ENCODE peak calls at places on chromosome 6, in five cellular contexts. S is HEK293T; M is stimulated activated naive CD8-positive, alpha-beta T cell treated with anti-CD3 and anti-CD28 coated beads, Interleukin-15, Interleukin-2, amounts not matched to agents 100 U/mL and 50 U/mL, for 24 hours; D is activated T-helper 1 cell treated with Interleukin-2 at 50 U/mL for 16 hours; F is T-helper 1 cell. T is an unnamed sample.

GRCh38 chr6:165456327-165456726 is 146.9 kb upstream of the C6orf118 start:
- DNase-seq in S (no peak), M (no peak), D (no peak), F (no peak), T (no peak)

GRCh38 chr6:30483677-30484279 is 5.5 kb upstream of the HLA-E start:
- DNase-seq in S (no peak), M (no peak), D (no peak), F (no peak), T (no peak)

GRCh38 chr6:53956068-53956711 is 155.1 kb upstream of the MLIP start:
- DNase-seq in S (peak), M (peak), D (no peak), F (no peak), T (no peak)

GRCh38 chr6:169328112-169328801 is 74.6 kb upstream of the THBS2 start:
- DNase-seq in S (no peak), M (no peak), D (no peak), F (no peak), T (no peak)

GRCh38 chr6:107601406-107601805 is 111.5 kb downstream of the SOBP start:
- DNase-seq in S (no peak), M (no peak), D (no peak), F (no peak), T (no peak)

GRCh38 chr6:134814076-134814709 is 135.7 kb downstream of the ALDH8A1 start:
- DNase-seq in S (no peak), M (no peak), D (no peak), F (no peak), T (no peak)

GRCh38 chr6:157528931-157529653 is 148.1 kb downstream of the ZDHHC14 start:
- DNase-seq in S (no peak), M (no peak), D (no peak), F (no peak), T (no peak)

GRCh38 chr6:90241229-90241873 is 55.3 kb downstream of the BACH2 start:
- DNase-seq in S (peak), M (no peak), D (no peak), F (no peak), T (no peak)

GRCh38 chr6:165846123-165846966 is 183.3 kb upstream of the PDE10A start:
- DNase-seq in S (no peak), M (no peak), D (no peak), F (no peak), T (no peak)

GRCh38 chr6:112717401-112717800 is 370.3 kb downstream of the RFPL4B start:
- DNase-seq in S (no peak), M (no peak), D (no peak), F (no peak), T (no peak)

GRCh38 chr6:6678185-6678671 is 89.7 kb downstream of the LY86 start:
- DNase-seq in S (no peak), M (no peak), D (no peak), F (no peak), T (no peak)

GRCh38 chr6:90194371-90194841 is 102.2 kb downstream of the BACH2 start:
- DNase-seq in S (no peak), M (no peak), D (no peak), F (no peak), T (no peak)

GRCh38 chr6:9699890-9700289 is 715.0 kb downstream of the TFAP2A start:
- DNase-seq in S (no peak), M (no peak), D (no peak), F (no peak), T (no peak)

GRCh38 chr6:106511274-106512047 is 117.8 kb downstream of the RTN4IP1 start:
- DNase-seq in S (no peak), M (peak), D (no peak), F (peak), T (peak)

GRCh38 chr6:72031471-72031870 is 145.1 kb downstream of the RIMS1 start:
- DNase-seq in S (no peak), M (no peak), D (no peak), F (no peak), T (no peak)

GRCh38 chr6:150560884-150561219 is 38.8 kb upstream of the PLEKHG1 start:
- DNase-seq in S (no peak), M (no peak), D (no peak), F (no peak), T (no peak)

GRCh38 chr6:13235339-13235738 is 93.0 kb downstream of the TBC1D7 start:
- DNase-seq in S (no peak), M (no peak), D (no peak), F (no peak), T (no peak)

GRCh38 chr6:55663914-55664313 is 84.9 kb upstream of the HMGCLL1 start:
- DNase-seq in S (no peak), M (no peak), D (no peak), F (no peak), T (no peak)

GRCh38 chr6:101232946-101233345 is 160.6 kb upstream of the GRIK2 start:
- DNase-seq in S (no peak), M (no peak), D (no peak), F (no peak), T (no peak)

GRCh38 chr6:5827061-5828037 is 179.4 kb downstream of the NRN1 start:
- DNase-seq in S (no peak), M (no peak), D (no peak), F (no peak), T (no peak)

GRCh38 chr6:77650098-77650663 is 2.7 kb upstream of the MEI4 start:
- DNase-seq in S (peak), M (peak), D (no peak), F (no peak), T (no peak)

GRCh38 chr6:3208096-3208774 is 19.2 kb downstream of the TUBB2B start:
- DNase-seq in S (no peak), M (no peak), D (no peak), F (no peak), T (no peak)

GRCh38 chr6:39806277-39806676 is 14.1 kb downstream of the DAAM2 start:
- DNase-seq in S (no peak), M (no peak), D (no peak), F (no peak), T (no peak)

GRCh38 chr6:132330759-132331158 is 70.5 kb downstream of the MOXD1 start:
- DNase-seq in S (no peak), M (no peak), D (no peak), F (no peak), T (no peak)

GRCh38 chr6:3838992-3839867 is 9.9 kb upstream of the FAM50B start:
- DNase-seq in S (no peak), M (no peak), D (no peak), F (no peak), T (no peak)

T was measured in T-helper 9 cell.